ENCODE peak calls at places on chromosomes 11 and 22, in six cellular contexts. S is naive thymus-derived CD4-positive, alpha-beta T cell; X is adipocyte; R is stomach; A is mesendoderm; N is vagina. F is an unnamed sample. For H3K27me3 and H3K36me3, the result is how much of the 10 kb centered on the place peaks cover.

GRCh38 chr22:50544078-50544745 is 1.5 kb upstream of the KLHDC7B start:
- DNase-seq in S (peak), X (peak), R (peak), A (peak), N (no peak), F (peak)

GRCh38 chr11:79026803-79027445 is 413.9 kb downstream of the TENM4 start:
- DNase-seq in S (no peak), X (no peak), R (no peak), A (no peak), N (no peak), F (no peak)

GRCh38 chr11:45517171-45517770 is 148.2 kb downstream of the CHST1 start:
- DNase-seq in S (no peak), X (no peak), R (no peak), A (peak), N (no peak), F (no peak)

GRCh38 chr11:116580828-116581227 is 192.0 kb downstream of the BUD13 start:
- DNase-seq in S (no peak), X (peak), R (no peak), A (peak), N (no peak), F (no peak)

GRCh38 chr22:33737662-33738061 is 182.6 kb downstream of the LARGE1 start:
- DNase-seq in S (no peak), X (no peak), R (no peak), A (no peak), N (no peak), F (no peak)

GRCh38 chr11:130213979-130214281 is 54.3 kb downstream of the ST14 start:
- DNase-seq in S (no peak), X (no peak), R (peak), A (no peak), N (no peak), F (no peak)

GRCh38 chr11:82405392-82405791 is 328.3 kb downstream of the FAM181B start:
- DNase-seq in S (no peak), X (no peak), R (no peak), A (peak), N (no peak), F (no peak)

GRCh38 chr11:2421996-2422395 is 21.4 kb downstream of the TSSC4 start:
- DNase-seq in S (no peak), X (no peak), R (no peak), A (no peak), N (no peak), F (no peak)

GRCh38 chr11:9739108-9739507 is 75.2 kb downstream of the SWAP70 start:
- DNase-seq in S (no peak), X (no peak), R (no peak), A (no peak), N (no peak), F (no peak)

GRCh38 chr11:10522921-10523320 is 18.1 kb downstream of the RNF141 start:
- DNase-seq in S (no peak), X (peak), R (no peak), A (no peak), N (no peak), F (no peak)

GRCh38 chr22:39439170-39439569 is 17.6 kb upstream of the MGAT3 start:
- DNase-seq in S (no peak), X (peak), R (no peak), A (no peak), N (no peak), F (no peak)

GRCh38 chr11:17760102-17761029 is 25.8 kb downstream of the KCNC1 start:
- DNase-seq in S (no peak), X (peak), R (peak), A (peak), N (no peak), F (no peak)

GRCh38 chr11:104146421-104146820 is 17.5 kb downstream of the PDGFD start:
- DNase-seq in S (no peak), X (no peak), R (no peak), A (no peak), N (no peak), F (no peak)

GRCh38 chr11:68142441-68143309 is 21.5 kb upstream of the CHKA start:
- DNase-seq in S (no peak), X (no peak), R (peak), A (no peak), N (no peak), F (no peak)

GRCh38 chr11:69640260-69640994 is 529 bp upstream of the CCND1 start:
- DNase-seq in S (no peak), X (peak), R (peak), A (no peak), N (no peak), F (no peak)

GRCh38 chr11:128630367-128631230 is 43.2 kb upstream of the ETS1 start:
- DNase-seq in S (peak), X (peak), R (peak), A (peak), N (no peak), F (peak)

GRCh38 chr11:65650547-65651338 is 12.0 kb downstream of the RELA start:
- DNase-seq in S (no peak), X (no peak), R (peak), A (peak), N (no peak), F (no peak)

GRCh38 chr11:44032304-44033085 is 15.3 kb upstream of the ACCSL start:
- DNase-seq in S (no peak), X (peak), R (no peak), A (no peak), N (peak), F (no peak)

GRCh38 chr22:20465759-20466077 is 28.1 kb upstream of the SCARF2 start:
- DNase-seq in S (peak), X (no peak), R (no peak), A (no peak), N (no peak), F (peak)
- H3K4me3 ChIP-seq in S (no peak), X (no peak), R (no peak), A (no peak), N (no peak), F (no peak)

GRCh38 chr22:37435970-37436603 is 8.8 kb upstream of the ELFN2 start:
- DNase-seq in S (no peak), X (no peak), R (no peak), A (no peak), N (no peak), F (no peak)
- H3K27me3 ChIP-seq in S (under half), X (under half), R (under half), A (under half), N (under half), F (under half)

GRCh38 chr11:7666292-7666866 is 6.9 kb downstream of the CYB5R2 start:
- DNase-seq in S (no peak), X (no peak), R (no peak), A (no peak), N (no peak), F (no peak)

GRCh38 chr11:7665473-7666291 is 7.6 kb downstream of the CYB5R2 start:
- DNase-seq in S (peak), X (peak), R (peak), A (peak), N (no peak), F (peak)

GRCh38 chr11:7668464-7668863 is 4.8 kb downstream of the CYB5R2 start:
- DNase-seq in S (no peak), X (no peak), R (no peak), A (no peak), N (no peak), F (no peak)

GRCh38 chr11:7667460-7667859 is 5.8 kb downstream of the CYB5R2 start:
- DNase-seq in S (no peak), X (peak), R (no peak), A (no peak), N (no peak), F (no peak)

DNA sequence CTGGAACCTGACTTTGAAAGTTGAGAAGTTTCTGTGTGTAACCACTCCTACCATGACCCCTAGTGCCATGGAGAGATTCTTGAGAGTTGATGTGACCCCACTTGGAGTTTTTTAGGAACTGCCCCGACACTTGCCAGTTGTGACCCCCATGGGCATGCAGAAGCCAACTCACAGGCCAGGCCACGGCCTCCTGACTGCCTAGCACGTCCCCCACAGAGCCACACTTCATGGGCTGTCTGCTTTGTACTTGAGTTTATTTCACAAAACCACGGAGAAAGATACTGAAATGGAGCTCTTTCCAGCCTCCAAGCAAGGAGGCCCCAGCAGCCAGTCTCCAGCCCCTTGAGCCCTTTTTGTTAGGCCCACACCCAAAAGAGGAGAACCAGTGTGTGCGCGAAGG is 8.4 kb downstream of the CYB5R2 start:
- DNase-seq in S (no peak), X (no peak), R (no peak), A (no peak), N (no peak), F (no peak)
- H3K36me3 ChIP-seq in S (under half), X (under half), R (under half), A (under half), N (under half), F (under half)

DNA sequence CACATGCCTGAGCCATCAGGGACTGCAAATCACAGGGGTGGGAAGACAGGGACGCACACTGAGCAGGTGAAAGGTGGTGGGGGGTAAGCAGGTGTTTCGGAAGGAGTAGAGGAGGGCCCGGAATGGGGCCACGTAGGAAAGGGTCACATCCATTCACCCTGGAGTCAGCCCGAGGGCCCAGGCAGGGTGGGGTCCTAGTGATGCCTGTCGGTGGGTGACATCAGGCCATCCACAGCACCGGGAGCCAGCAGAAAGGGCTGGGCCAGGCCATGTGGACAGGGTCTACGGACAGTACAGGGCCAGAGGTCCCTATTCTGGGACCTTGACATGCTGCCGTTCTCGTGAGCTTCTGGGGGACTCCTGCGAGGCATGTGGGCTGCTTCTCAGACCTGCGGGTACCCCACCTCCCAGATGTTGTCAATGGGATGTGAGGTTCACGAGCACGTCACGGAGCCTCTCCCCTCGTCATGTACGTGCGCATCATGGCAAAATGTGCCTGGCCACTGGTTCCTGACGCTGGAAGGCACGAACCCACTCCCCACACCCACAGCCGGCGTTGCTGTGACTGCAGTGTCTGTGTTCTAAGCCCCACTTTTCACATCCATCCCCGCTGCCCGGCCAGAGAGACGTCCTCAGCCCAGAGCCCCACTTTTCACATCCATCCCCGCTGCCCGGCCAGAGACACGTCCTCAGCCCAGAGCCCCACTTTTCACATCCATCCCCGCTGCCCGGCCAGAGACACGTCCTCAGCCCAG is 84.1 kb downstream of the FBLN1 start:
- DNase-seq in S (no peak), X (no peak), R (no peak), A (no peak), N (no peak), F (no peak)
- H3K4me3 ChIP-seq in S (no peak), X (no peak), R (no peak), A (no peak), N (no peak), F (no peak)

GRCh38 chr11:61552108-61552635 is 28.7 kb downstream of the SYT7 start:
- DNase-seq in S (no peak), X (no peak), R (peak), A (no peak), N (no peak), F (no peak)
- H3K27me3 ChIP-seq in S (under half), X (under half), R (under half), A (under half), N (under half), F (under half)

DNA sequence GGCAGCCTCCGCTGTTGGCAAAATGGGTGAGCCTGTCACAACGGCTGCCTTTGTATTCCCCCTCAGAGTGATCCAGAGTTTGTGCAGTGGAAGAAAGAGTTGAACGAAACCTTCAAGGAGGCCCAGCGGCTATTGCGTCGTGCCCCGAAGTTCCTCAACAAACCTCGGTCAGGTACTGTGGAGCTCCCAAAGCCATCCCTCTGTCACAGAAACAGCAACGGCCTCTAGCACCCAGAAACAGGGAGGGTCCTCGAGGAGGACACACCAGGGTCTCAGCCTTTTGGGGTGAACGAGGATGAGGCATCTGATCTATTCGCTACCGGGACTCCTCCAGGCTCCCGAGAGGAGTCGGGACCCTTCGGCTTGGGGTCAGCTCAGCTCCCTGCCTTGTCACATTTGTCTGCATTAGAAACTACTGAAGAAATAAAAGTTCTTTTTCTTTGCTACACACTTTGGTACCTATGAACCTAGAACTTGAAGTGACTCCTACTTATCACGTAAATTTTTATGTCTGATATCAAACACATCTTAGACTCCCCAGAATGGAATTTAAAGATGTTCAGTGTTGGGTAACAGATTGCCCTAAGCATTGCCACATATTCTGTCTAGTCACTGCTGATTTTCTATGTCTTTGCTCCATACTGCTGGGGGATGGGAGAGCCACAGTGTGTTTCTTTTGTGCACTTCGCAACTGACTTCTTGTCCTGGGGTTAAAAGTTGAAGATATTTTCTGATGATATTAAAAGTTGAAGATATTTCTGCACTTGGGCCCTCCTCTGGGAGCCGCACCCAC is 19.6 kb upstream of the MYO18B start:
- DNase-seq in S (no peak), X (peak), R (no peak), A (no peak), N (no peak), F (no peak)
- H3K36me3 ChIP-seq in S (under half), X (under half), R (under half), A (under half), N (under half), F (under half)

GRCh38 chr22:29872145-29872893 is 10.7 kb upstream of the MTMR3 start:
- DNase-seq in S (no peak), X (no peak), R (no peak), A (peak), N (no peak), F (no peak)

GRCh38 chr22:29871684-29872083 is 11.3 kb upstream of the MTMR3 start:
- DNase-seq in S (no peak), X (no peak), R (no peak), A (peak), N (no peak), F (no peak)

GRCh38 chr22:29872989-29873388 is 10.0 kb upstream of the MTMR3 start:
- DNase-seq in S (no peak), X (no peak), R (no peak), A (no peak), N (no peak), F (no peak)

GRCh38 chr22:29867260-29867659 is 15.7 kb upstream of the MTMR3 start:
- DNase-seq in S (no peak), X (no peak), R (no peak), A (no peak), N (no peak), F (no peak)

GRCh38 chr22:29870574-29870973 is 12.4 kb upstream of the MTMR3 start:
- DNase-seq in S (peak), X (no peak), R (no peak), A (no peak), N (no peak), F (no peak)
- H3K4me3 ChIP-seq in S (no peak), X (no peak), R (no peak), A (no peak), N (no peak), F (no peak)